ENCODE peak calls at places on chromosomes 12 and 14, in four cellular contexts. D, E, I and R are unnamed samples.

GRCh38 chr12:65911321-65911720 is 87.0 kb downstream of the HMGA2 start:
- DNase-seq in D (peak), E (no peak), I (no peak), R (peak)

GRCh38 chr12:98354520-98354919 is 160.9 kb upstream of the TMPO start:
- DNase-seq in D (no peak), E (no peak), I (no peak), R (no peak)

GRCh38 chr12:126588586-126589249 is 1523.5 kb downstream of the AACS start:
- DNase-seq in D (no peak), E (no peak), I (no peak), R (no peak)

GRCh38 chr12:106118-106561 is 39.6 kb downstream of the IQSEC3 start:
- DNase-seq in D (no peak), E (peak), I (peak), R (no peak)

GRCh38 chr14:23483216-23483854 is 13.8 kb downstream of the NGDN start:
- DNase-seq in D (no peak), E (no peak), I (peak), R (peak)

GRCh38 chr14:23186913-23187654 is 3.6 kb upstream of the SLC7A8 start:
- DNase-seq in D (peak), E (peak), I (peak), R (peak)

GRCh38 chr14:89680156-89680555 is 263.1 kb upstream of the FOXN3 start:
- DNase-seq in D (no peak), E (no peak), I (no peak), R (no peak)

GRCh38 chr12:88624911-88625310 is 44.6 kb upstream of the KITLG start:
- DNase-seq in D (no peak), E (no peak), I (no peak), R (peak)

GRCh38 chr12:126443977-126444376 is 1378.7 kb downstream of the AACS start:
- DNase-seq in D (no peak), E (no peak), I (no peak), R (no peak)

GRCh38 chr12:89469361-89469760 is 55.2 kb downstream of the GALNT4 start:
- DNase-seq in D (peak), E (no peak), I (no peak), R (peak)

GRCh38 chr14:31843361-31844091 is 233.6 kb upstream of the ARHGAP5 start:
- DNase-seq in D (peak), E (no peak), I (no peak), R (peak)

GRCh38 chr12:89969098-89969497 is 260.5 kb upstream of the ATP2B1 start:
- DNase-seq in D (no peak), E (no peak), I (no peak), R (no peak)

GRCh38 chr12:83140135-83140534 is 453.4 kb downstream of the TMTC2 start:
- DNase-seq in D (no peak), E (no peak), I (no peak), R (no peak)

GRCh38 chr12:83141460-83141994 is 454.8 kb downstream of the TMTC2 start:
- DNase-seq in D (no peak), E (no peak), I (no peak), R (no peak)

DNA sequence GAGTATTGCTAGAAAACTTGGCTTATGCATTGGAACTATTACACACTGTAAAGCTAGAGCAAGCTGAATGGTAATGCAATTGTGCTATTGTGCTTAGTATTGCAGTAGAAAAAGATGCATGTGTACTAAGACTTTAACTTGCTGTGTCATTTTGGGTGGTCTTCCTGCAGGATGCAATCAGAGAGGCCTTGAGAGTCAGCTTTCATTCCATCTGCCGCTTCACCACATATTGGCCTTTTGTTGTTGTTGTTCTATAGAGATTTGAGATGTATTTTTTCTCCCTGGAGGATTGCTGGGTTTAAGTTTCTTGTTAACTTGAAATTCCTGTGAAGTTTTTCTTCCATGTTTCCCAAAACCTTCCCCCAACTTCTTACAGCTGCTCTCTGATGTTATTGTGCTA is 449.7 kb downstream of the TMTC2 start:
- DNase-seq in D (no peak), E (no peak), I (no peak), R (no peak)
- H3K4me3 ChIP-seq in D (no peak), E (no peak), I (no peak), R (no peak)

DNA sequence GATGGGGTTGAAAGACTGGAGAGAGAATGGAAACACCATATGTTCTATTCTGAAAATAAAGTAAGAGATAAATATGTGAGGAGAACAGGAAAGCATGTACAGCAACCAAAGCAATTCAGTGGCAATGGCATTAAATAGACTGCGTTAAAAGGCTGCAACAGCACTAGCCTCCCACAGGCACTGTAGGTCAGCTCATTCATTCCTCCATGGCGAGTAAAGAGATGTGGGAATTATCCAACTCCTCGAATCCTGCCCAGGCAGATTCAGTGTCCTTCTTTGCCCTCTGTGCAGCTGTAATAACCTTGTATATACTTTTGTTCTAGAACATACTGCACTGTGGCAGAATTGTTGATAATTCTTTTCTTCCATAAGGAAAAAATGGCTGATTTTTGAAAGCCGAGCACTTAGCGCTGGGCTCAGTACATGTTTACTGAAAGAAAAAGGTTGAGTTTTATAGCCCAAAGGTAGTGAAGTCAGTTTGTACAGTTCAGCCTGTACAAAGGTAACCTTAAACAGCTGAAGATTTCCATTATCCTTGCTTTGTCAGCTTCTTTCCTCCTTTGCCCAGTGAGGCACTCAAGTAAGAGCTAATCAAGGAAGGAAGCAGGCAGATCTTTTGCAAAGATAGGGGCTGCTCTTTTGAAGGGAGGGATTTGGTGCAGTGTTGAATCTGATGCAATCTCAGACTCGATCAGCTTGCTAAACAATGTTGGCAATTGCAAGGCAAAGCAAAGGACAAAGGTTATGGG is 44.0 kb downstream of the ANO6 start:
- DNase-seq in D (peak), E (no peak), I (no peak), R (peak)
- TF ChIP-seq FOS in D (no peak), E (no peak), I (no peak), R (no peak)

DNA sequence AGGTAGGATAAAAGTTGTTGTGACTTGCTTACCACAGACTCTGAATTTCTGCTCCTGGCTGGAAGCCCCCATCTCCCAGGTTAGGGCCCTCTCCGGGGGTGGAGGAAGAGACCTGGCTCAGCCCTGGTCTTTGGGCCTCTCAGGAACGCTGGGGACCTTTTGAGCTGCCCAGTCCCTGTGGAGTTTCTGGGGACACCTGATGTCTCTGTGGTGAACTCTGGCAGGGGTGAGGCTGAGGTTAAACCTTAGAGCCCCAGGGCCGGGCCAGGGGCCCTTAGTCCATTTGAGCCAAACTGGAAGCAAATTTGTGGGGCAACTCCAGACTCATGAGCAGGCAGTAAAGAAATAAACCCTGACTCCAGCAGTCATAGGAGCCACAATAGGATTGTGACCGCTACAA is 112.1 kb downstream of the ADGRD1 start:
- DNase-seq in D (no peak), E (no peak), I (no peak), R (no peak)
- H3K4me3 ChIP-seq in D (no peak), E (no peak), I (no peak), R (no peak)

DNA sequence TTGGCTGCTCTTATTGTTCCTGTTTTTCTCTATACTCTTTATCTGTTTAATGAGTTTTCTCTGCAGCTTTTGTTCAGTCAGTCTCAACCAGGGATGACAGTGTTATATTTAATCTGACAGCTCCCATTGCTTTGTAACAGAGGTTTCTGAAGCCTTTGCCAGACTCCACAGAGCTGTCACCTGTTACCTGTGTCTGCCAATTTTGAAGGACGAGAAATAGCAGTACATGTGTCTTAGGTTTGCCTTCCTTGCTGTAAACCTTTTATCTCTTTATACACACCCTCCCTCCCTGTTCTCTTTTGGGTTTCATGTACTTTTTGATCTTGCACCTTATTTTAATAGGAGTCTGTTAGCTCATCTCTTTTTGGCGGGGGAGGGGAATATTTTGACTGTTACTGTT is 41.7 kb downstream of the FRS2 start:
- DNase-seq in D (no peak), E (no peak), I (no peak), R (no peak)
- TF ChIP-seq FOS in D (no peak), E (no peak), I (no peak), R (no peak)